ENCODE peak calls at places on chromosomes 3 and 15, in nine cellular contexts. E is A549, J is endodermal cell, L is mammary epithelial cell, Z is OCI-LY7, X is uterus, K is right cardiac atrium, Q is HCT116, S is fibroblast of lung. D is an unnamed sample. For H3K4me1, the result is how much of the 10 kb centered on the place peaks cover.

GRCh38 chr15:59553879-59554735 is 57.5 kb upstream of the GCNT3 start:
- DNase-seq in E (peak), J (no peak), L (peak), Z (no peak), X (no peak), K (no peak), Q (no peak), S (no peak), D (no peak)

GRCh38 chr3:188036375-188036985 is 117.5 kb upstream of the LPP start:
- DNase-seq in E (peak), J (no peak), L (no peak), Z (peak), X (no peak), K (no peak), Q (no peak), S (no peak), D (no peak)

GRCh38 chr3:55202320-55202719 is 274.5 kb upstream of the LRTM1 start:
- DNase-seq in E (no peak), J (no peak), L (peak), Z (no peak), X (no peak), K (no peak), Q (no peak), S (peak), D (no peak)

GRCh38 chr15:76285241-76285825 is 25.9 kb downstream of the ETFA start:
- DNase-seq in E (peak), J (no peak), L (peak), Z (peak), X (no peak), K (no peak), Q (no peak), S (peak), D (no peak)

GRCh38 chr15:54810031-54810430 is 386.7 kb downstream of the RSL24D1 start:
- DNase-seq in E (no peak), J (no peak), L (no peak), Z (no peak), X (no peak), K (no peak), Q (no peak), S (no peak), D (no peak)

GRCh38 chr15:31304736-31305365 is 21.8 kb upstream of the KLF13 start:
- DNase-seq in E (no peak), J (peak), L (no peak), Z (peak), X (no peak), K (no peak), Q (no peak), S (no peak), D (no peak)

GRCh38 chr3:98884675-98885371 is 16.7 kb downstream of the DCBLD2 start:
- DNase-seq in E (no peak), J (no peak), L (no peak), Z (no peak), X (no peak), K (no peak), Q (no peak), S (no peak), D (no peak)

GRCh38 chr3:122958290-122958689 is 69.3 kb downstream of the SEMA5B start:
- DNase-seq in E (no peak), J (no peak), L (no peak), Z (no peak), X (no peak), K (no peak), Q (no peak), S (no peak), D (no peak)

GRCh38 chr15:47339800-47340575 is 377.3 kb upstream of the SEMA6D start:
- DNase-seq in E (no peak), J (no peak), L (no peak), Z (no peak), X (no peak), K (no peak), Q (no peak), S (no peak), D (no peak)

GRCh38 chr3:64229903-64230302 is 4.6 kb upstream of the PRICKLE2 start:
- DNase-seq in E (no peak), J (peak), L (peak), Z (no peak), X (no peak), K (no peak), Q (no peak), S (no peak), D (no peak)

GRCh38 chr15:90865702-90866101 is 2.7 kb upstream of the FURIN start:
- DNase-seq in E (no peak), J (no peak), L (no peak), Z (no peak), X (no peak), K (peak), Q (no peak), S (no peak), D (no peak)

GRCh38 chr3:31732548-31732947 is 199.8 kb downstream of the STT3B start:
- DNase-seq in E (no peak), J (no peak), L (no peak), Z (no peak), X (no peak), K (peak), Q (no peak), S (no peak), D (no peak)

GRCh38 chr3:49296781-49297420 is 19.9 kb upstream of the C3orf62 start:
- DNase-seq in E (no peak), J (no peak), L (peak), Z (no peak), X (peak), K (peak), Q (no peak), S (peak), D (peak)

GRCh38 chr3:134148534-134148933 is 102.1 kb downstream of the RYK start:
- DNase-seq in E (no peak), J (no peak), L (peak), Z (no peak), X (no peak), K (no peak), Q (no peak), S (no peak), D (no peak)

GRCh38 chr3:129794319-129795201 is 99.0 kb downstream of the TMCC1 start:
- DNase-seq in E (peak), J (peak), L (peak), Z (peak), X (peak), K (peak), Q (peak), S (no peak), D (peak)
- H3K4me1 ChIP-seq in E (half or more), J (under half), L (under half), Z (under half), X (under half), K (under half), Q (half or more), S (under half), D (under half)

DNA sequence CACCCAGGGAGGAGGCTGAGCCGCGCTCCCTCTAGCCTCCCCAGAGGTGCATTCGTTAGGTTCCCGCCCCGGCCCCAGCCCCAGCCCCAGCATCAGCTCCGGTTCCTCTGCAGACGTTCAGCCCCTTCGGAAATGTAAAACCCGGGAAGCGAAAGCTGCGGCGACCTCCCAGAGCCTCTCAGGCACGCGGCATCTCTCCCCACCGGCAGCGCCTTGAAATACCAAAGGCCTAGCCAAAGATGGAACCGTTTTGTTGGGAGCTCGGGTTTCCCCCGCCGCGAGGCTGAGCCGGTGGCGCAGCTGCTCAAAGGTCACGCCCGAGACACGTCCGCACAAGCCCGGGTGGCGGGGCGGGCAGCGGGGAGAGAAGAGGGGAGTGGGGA is 77.8 kb upstream of the HES1 start:
- DNase-seq in E (no peak), J (peak), L (peak), Z (peak), X (peak), K (peak), Q (no peak), S (peak), D (peak)
- H3K27ac ChIP-seq in E (peak), J (no peak), L (no peak), Z (no peak), X (no peak), K (no peak), Q (no peak), S (no peak), D (no peak)

DNA sequence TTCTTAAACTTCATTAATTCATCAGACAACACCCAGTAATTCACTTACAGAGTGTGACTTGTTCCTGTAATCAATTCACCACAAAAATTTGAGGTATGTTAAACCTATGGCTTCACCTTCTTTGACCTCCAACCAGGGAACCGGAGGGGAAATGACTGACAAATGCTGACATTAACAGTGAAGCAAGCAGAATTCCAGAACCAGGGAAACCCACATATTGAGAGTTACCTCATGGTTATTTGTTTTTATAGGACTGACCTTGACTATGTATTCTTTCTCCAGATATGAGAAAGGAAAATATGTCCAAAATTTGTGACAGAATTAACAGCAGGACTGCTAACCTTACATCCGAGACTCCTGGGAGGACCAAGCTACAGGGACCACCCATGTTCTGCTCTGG is 2.7 kb downstream of the P3H2 start:
- DNase-seq in E (no peak), J (no peak), L (no peak), Z (no peak), X (no peak), K (no peak), Q (no peak), S (no peak), D (no peak)
- H3K4me3 ChIP-seq in E (peak), J (peak), L (peak), Z (no peak), X (no peak), K (no peak), Q (no peak), S (no peak), D (no peak)

GRCh38 chr3:158830391-158830790 is 28.5 kb downstream of the MFSD1 start:
- DNase-seq in E (no peak), J (no peak), L (peak), Z (no peak), X (no peak), K (no peak), Q (no peak), S (peak), D (no peak)
- H3K4me1 ChIP-seq in E (under half), J (under half), L (under half), Z (under half), X (under half), K (under half), Q (under half), S (under half), D (under half)

GRCh38 chr3:170949211-170949610 is 40.8 kb upstream of the EIF5A2 start:
- DNase-seq in E (no peak), J (no peak), L (no peak), Z (no peak), X (no peak), K (no peak), Q (no peak), S (no peak), D (no peak)
- H3K27ac ChIP-seq in E (no peak), J (no peak), L (no peak), Z (no peak), X (no peak), K (no peak), Q (no peak), S (no peak), D (no peak)

DNA sequence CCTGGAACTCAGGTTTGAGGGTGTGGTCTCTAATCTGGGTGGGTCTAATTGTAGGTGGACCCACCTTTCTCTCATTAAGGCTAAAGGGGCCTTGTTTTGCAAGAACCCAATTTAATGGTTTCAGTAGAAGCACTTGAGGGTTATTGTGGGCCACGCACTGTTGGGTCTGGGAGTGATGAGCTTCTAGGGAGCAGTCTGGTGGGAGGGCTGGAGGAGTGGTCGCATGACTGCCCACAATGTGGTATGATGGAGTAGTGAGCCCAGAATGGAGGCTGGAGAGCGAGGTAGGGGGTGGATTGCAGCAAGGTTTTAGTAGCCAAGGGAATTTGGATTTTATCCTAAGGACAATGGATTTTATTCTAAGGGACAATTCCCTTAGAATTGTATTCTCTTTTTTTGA is 2.7 kb downstream of the TATDN2 start:
- DNase-seq in E (no peak), J (no peak), L (no peak), Z (no peak), X (no peak), K (no peak), Q (no peak), S (no peak), D (no peak)
- H3K4me3 ChIP-seq in E (no peak), J (peak), L (no peak), Z (peak), X (no peak), K (no peak), Q (no peak), S (no peak), D (no peak)

DNA sequence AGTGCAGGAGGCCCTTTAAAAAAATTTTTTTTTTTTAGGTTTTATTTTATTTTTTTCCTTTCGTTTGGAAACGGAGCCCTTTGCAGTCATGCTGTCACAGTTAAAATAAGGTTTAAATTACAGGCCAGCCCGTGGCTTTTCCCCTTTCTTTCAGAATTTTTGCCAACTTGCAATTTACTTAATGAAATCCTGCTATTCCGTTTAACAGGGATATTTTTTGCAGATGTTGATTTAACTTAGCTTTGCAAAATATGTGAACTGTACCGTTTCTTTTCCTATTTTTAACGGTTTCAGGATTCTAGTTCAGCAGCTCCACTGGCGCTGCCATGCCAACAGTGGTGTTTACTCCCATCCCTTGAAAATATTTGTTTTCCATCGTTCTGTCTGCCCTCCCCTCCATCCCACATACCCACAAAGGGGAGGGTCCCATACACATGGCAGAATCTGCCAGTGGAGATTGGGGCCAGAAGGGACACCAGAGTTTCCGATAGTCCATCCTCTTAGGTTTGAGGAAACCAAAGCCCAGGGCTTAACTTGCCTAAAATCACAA is 54.3 kb downstream of the SMAD6 start:
- DNase-seq in E (no peak), J (no peak), L (no peak), Z (no peak), X (no peak), K (no peak), Q (no peak), S (no peak), D (no peak)
- H3K4me1 ChIP-seq in E (half or more), J (under half), L (under half), Z (under half), X (under half), K (under half), Q (under half), S (under half), D (half or more)

D was measured in heart right ventricle.